ENCODE peak calls at places on chromosomes 2 and 18, in four cellular contexts. V is transverse colon; Q is CD4-positive, alpha-beta T cell; N is AG09319. B is an unnamed sample.

GRCh38 chr2:62297642-62298010 is 101.7 kb downstream of the B3GNT2 start:
- DNase-seq in N (no peak), Q (no peak), V (no peak), B (no peak)

GRCh38 chr2:182360012-182360662 is 66.7 kb downstream of the PDE1A start:
- DNase-seq in V (peak), N (no peak), Q (no peak), B (no peak)

GRCh38 chr18:7567487-7568425 is 640 bp downstream of the PTPRM start:
- DNase-seq in Q (no peak), N (no peak), V (peak), B (peak)

GRCh38 chr2:207111757-207112156 is 54.0 kb downstream of the KLF7 start:
- DNase-seq in N (no peak), V (no peak), Q (no peak), B (no peak)

GRCh38 chr2:3316456-3317276 is 61.0 kb downstream of the EIPR1 start:
- DNase-seq in N (no peak), V (no peak), Q (no peak), B (no peak)

GRCh38 chr18:36330435-36331049 is 33.0 kb downstream of the FHOD3 start:
- DNase-seq in V (no peak), Q (no peak), N (no peak), B (no peak)

GRCh38 chr2:48200591-48201293 is 294.4 kb upstream of the FBXO11 start:
- DNase-seq in N (no peak), Q (no peak), V (no peak), B (peak)

GRCh38 chr2:231399853-231400667 is 4.5 kb downstream of the B3GNT7 start:
- DNase-seq in V (no peak), N (no peak), Q (no peak), B (no peak)

GRCh38 chr2:96739051-96739632 is 722 bp downstream of the LMAN2L start:
- DNase-seq in N (no peak), Q (no peak), V (no peak), B (no peak)

DNA sequence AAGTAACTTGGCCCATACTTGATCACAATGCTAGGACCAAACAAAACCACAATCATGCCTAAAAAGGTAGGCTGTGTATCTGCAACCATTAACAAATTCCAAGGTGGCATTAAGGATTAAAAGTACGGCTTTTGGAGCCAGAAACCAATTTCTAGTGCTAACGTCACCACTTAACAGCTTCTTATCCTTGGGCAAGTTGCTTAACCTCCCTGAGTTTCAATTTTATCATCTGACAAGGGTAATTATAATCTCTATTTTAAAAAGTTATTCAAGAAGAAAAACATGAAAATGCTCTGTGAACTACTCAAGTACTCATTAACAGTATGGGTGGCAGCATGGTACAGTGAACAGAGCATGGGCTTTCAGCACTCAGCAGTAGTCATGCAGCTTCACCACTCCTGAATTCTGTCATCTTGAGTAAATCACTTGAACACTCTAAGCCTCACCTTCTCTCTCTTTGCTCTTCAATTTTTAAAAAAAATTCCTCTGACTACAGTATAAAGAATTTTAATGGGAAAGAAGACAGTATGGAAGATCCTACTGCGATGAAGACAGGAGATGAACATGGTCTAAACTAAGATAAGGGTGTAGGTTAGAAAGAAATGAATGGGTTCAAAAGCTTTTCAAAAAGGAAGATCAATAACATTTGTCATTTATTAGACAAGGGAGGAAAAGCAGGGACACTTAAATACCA is 69.2 kb downstream of the SS18 start:
- DNase-seq in Q (no peak), N (no peak), V (no peak), B (no peak)
- TF ChIP-seq CTCF in Q (no peak), N (no peak), V (no peak), B (no peak)

DNA sequence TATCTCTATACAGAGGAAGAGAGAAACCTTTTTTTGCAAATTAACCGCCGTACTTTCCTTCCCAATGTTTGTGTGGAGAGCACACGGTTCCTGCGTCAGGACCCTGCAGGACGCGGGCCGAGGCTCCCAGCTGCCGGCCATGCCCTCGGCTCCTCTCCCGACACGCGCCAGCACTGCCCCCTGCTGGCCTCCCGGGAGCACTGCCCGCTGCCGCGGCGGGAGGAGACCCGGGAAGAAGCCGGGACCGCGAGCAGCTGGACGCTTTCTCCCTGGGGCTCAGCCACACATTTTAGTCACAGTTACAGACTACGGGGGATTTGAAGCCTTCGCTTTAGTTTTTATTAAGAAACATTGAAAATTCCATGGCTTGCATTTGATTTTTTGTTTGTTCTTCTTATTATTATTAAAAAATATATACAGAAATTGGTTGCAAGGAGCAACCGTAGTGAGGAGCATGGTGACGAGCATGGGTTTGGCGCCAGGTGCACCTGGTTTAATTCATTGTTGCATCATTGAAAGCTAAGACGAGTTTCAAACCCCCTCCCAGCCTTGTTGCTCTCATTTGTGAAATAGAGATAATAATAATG is 401.2 kb downstream of the GALR1 start:
- DNase-seq in Q (peak), N (no peak), V (peak), B (peak)
- TF ChIP-seq CTCF in Q (peak), N (peak), V (peak), B (peak)

DNA sequence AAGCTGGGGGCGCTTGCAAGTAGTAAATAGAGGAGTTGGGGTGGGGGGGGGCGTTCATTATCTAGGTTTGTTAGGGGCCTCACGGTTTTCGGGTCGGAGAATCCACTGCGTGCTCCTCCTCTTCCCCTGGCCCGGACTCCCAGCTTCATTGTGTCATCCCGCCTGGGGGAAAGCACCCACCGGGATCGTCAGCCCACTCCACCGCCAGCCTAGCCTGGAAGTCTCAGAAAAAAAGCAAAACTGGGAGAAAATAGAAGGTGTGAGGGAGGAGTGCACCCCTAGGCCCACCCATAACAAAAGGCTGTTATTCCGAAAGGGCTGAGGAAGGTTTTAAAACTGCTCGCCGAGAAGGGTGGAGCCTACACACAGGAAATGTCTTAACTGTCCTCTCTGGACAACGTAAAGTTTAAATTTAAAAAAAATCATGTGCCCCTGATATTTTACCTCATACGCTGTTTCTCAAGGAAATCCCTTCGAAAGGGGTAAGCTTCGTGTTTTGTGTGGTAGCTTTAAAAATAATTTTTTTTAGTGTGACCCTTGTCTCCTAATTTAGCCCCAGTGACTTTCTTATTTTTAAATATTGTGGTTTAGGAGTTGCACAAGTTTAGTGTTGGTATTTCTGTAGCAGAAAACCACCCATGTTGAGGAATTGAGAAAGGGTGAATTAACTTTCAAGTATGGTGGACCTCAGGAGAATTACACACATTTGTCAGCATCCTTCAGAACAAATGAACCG is 104.2 kb downstream of the SPTBN1 start:
- DNase-seq in Q (peak), N (no peak), V (peak), B (peak)
- TF ChIP-seq CTCF in Q (no peak), N (no peak), V (peak), B (no peak)

GRCh38 chr2:111924617-111925107 is 26.3 kb downstream of the MERTK start:
- DNase-seq in V (no peak), N (no peak), Q (no peak), B (no peak)

GRCh38 chr2:111923271-111923670 is 24.9 kb downstream of the MERTK start:
- DNase-seq in Q (no peak), V (no peak), N (peak), B (no peak)

GRCh38 chr2:111918383-111918806 is 20.0 kb downstream of the MERTK start:
- DNase-seq in V (no peak), Q (no peak), N (peak), B (no peak)

GRCh38 chr2:111919794-111920608 is 21.6 kb downstream of the MERTK start:
- DNase-seq in Q (no peak), V (peak), N (no peak), B (no peak)

DNA sequence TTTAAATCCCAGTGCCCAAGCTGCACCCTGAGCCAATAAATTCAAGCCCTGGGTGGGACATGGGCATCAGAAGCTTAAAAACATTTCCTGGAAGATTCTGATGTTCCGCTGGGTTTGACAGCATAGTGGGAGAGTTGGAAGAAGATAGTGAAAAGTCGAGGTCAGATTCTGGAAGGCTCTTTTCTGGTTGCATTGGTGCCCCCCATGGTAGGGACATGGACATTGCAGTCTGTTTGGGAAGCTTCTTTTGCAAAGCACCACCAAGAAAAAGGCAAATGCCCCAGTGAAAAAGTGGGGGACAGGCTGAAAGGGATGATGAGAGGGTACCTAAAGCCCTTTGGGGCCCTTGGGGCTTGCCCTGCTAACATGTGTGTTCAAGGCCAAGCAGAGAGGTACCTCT is 21.0 kb downstream of the MERTK start:
- DNase-seq in V (no peak), N (no peak), Q (no peak), B (no peak)
- TF ChIP-seq CTCF in V (no peak), N (no peak), Q (no peak), B (peak)

DNA sequence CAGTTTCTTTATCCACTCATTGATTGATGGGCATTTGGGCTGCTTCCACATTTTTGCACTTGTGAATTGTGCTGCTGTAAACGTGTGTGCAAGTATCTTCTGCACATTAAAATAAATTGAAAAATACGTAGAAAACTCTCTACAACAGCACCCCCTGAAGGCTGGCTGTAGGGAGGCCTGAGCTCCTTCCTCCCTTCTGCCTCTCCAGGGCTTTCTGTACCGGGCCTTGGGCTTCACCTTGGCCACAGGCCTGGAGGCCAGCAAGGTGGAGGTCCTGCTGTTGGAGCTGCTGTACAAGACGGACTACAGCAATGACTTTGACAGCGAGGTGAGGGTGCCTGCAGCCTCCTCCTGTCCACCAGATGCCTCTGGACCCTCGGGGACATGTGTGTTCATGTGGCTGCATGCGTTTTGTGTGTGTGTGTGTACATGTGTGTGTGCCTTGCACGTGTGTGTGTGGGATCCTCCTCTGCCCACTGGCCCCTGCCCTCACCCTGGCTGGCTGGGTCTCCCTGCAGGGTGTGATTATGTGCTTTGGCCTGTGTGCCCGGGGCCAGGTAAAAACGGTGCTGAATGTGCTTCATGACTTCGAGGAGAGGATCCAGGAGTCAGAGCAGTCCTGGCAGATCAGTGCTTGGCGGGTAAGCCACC is 29.2 kb downstream of the MROH2A start:
- DNase-seq in V (no peak), Q (no peak), N (no peak), B (no peak)
- TF ChIP-seq CTCF in V (no peak), Q (no peak), N (no peak), B (no peak)

DNA sequence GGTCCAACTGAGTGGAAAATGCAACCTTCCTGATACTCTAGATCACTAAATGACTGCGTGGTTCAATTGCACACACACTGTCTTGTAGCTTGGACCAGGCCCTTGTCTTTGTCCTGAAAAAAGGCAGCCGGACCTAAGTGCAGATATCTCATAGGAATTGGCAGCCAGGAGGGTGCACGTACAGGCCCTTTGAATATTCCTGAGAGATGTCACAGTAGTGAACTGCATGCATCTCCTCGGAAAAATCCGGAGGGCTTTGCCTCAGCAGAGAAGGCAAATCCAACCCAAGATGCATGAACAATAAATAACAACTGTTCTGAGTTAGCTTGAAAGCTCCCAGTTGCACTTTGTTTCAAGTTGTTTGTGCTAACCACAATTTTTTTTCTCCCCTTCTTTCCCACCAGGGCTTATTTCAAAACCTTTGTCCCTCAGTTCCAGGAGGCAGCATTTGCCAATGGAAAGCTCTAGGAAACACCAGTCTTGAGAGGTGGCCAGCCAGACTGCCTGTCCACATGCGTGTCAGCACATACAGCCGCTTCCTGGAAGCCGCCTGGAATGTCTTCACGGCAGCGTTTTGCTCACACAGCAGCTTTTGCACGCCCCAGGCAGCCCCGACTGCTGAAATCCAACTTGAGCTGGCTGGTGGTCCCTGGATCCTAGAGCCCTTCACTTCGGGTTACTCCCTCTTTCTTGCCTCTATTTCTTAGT is 54.5 kb upstream of the FOSL2 start:
- DNase-seq in Q (no peak), V (peak), N (peak), B (no peak)
- TF ChIP-seq CTCF in Q (no peak), V (no peak), N (no peak), B (no peak)

GRCh38 chr18:13139885-13140450 is 78.6 kb upstream of the LDLRAD4 start:
- DNase-seq in Q (no peak), V (no peak), N (no peak), B (no peak)
- TF ChIP-seq CTCF in Q (no peak), V (no peak), N (no peak), B (peak)

GRCh38 chr2:10332402-10333246 is 29.9 kb downstream of the HPCAL1 start:
- DNase-seq in V (no peak), N (no peak), Q (no peak), B (no peak)

GRCh38 chr2:10330700-10331032 is 28.0 kb downstream of the HPCAL1 start:
- DNase-seq in N (no peak), Q (no peak), V (no peak), B (no peak)

GRCh38 chr2:10329880-10330699 is 27.4 kb downstream of the HPCAL1 start:
- DNase-seq in Q (peak), V (no peak), N (no peak), B (no peak)

GRCh38 chr2:10331702-10332401 is 29.1 kb downstream of the HPCAL1 start:
- DNase-seq in N (no peak), Q (peak), V (peak), B (peak)

GRCh38 chr2:10331033-10331701 is 28.5 kb downstream of the HPCAL1 start:
- DNase-seq in V (peak), N (no peak), Q (peak), B (peak)
- TF ChIP-seq CTCF in V (no peak), N (no peak), Q (no peak), B (no peak)

DNA sequence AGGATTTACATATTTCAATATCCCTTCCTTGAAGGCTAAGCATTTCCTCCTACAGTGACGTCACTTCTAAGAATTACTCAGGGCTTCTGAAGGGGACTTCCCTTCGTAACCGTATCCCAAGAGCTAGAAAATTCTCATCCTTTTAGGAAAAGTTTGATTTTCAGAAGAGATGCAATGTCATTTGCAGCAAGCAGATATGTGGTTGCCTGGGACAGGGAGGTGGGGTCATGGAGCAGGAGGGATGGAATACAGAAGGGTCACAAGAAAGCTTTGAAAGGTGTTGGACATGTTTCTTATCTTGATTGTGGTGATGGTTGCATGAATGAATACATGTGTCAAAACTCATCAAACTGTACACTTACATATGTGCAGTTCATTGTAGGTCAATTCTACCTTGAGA is 97.0 kb upstream of the ATL2 start:
- DNase-seq in Q (no peak), N (no peak), V (no peak), B (peak)
- TF ChIP-seq CTCF in Q (no peak), N (no peak), V (no peak), B (no peak)

B was measured in GM06990.